ENCODE peak calls at places on chromosomes 16 and 17, in eight cellular contexts. Z, E, Y, O, A, M, S and R are unnamed samples.

GRCh38 chr17:27630607-27631408 is at the start of gene LGALS9:
- DNase-seq in M (no peak), Z (peak; percentile 24), O (no peak), Y (no peak), S (no peak), A (no peak), E (peak; percentile 81), R (no peak)

GRCh38 chr17:4576729-4577322 is 7.5 kb upstream of the SMTNL2 start:
- DNase-seq in A (no peak), E (no peak), S (peak; percentile 86), Z (no peak), Y (no peak), O (no peak), M (peak; percentile 78), R (no peak)

GRCh38 chr16:995087-995486 is 13.5 kb downstream of the SOX8 start:
- DNase-seq in A (no peak), M (no peak), Z (no peak), Y (no peak), O (no peak), S (peak; percentile 34), E (no peak), R (no peak)

GRCh38 chr16:76488065-76488417 is 210.8 kb downstream of the CNTNAP4 start:
- DNase-seq in E (no peak), S (no peak), Z (no peak), M (no peak), Y (no peak), O (no peak), A (no peak), R (no peak)

GRCh38 chr16:10625595-10626357 is 45.4 kb upstream of the EMP2 start:
- DNase-seq in E (peak; percentile 41), M (no peak), O (no peak), Z (no peak), S (no peak), A (no peak), Y (no peak), R (no peak)

GRCh38 chr16:88430185-88430523 is 22.9 kb upstream of the ZFPM1 start:
- DNase-seq in M (no peak), Z (no peak), S (no peak), O (peak; percentile 39), A (no peak), E (no peak), Y (no peak), R (no peak)

GRCh38 chr17:43578699-43579569 is 32.8 kb upstream of the ETV4 start:
- DNase-seq in O (peak; percentile 63), E (peak; percentile 91), Z (peak; percentile 15), M (peak; percentile 63), Y (no peak), S (no peak), A (no peak), R (no peak)

GRCh38 chr16:27729516-27730304 is 179.8 kb downstream of the KATNIP start:
- DNase-seq in Y (no peak), E (no peak), Z (no peak), S (no peak), M (no peak), A (peak; percentile 71), O (no peak), R (no peak)

GRCh38 chr17:4884489-4884888 is 14.8 kb upstream of the C17orf107 start:
- DNase-seq in M (no peak), A (no peak), Z (no peak), E (no peak), O (no peak), Y (no peak), S (no peak), R (no peak)

GRCh38 chr17:1197781-1198490 is 18.2 kb upstream of the ABR start:
- DNase-seq in M (no peak), Y (peak; percentile 80), O (peak; percentile 58), Z (peak; percentile 30), A (peak; percentile 92), E (peak; percentile 98), S (no peak), R (no peak)

GRCh38 chr17:77594416-77595209 is 363.9 kb upstream of the TNRC6C start:
- DNase-seq in M (no peak), S (no peak), A (no peak), Z (no peak), Y (no peak), E (peak; percentile 10), O (no peak), R (peak; percentile 77)

GRCh38 chr17:43864161-43864706 is 17.3 kb downstream of the CD300LG start:
- DNase-seq in A (no peak), O (no peak), M (no peak), S (no peak), E (no peak), Y (no peak), Z (no peak), R (no peak)

GRCh38 chr17:1179635-1180433 is at the start of gene ABR:
- DNase-seq in A (peak; percentile 73), M (peak; percentile 67), E (peak; percentile 59), O (peak; percentile 55), Z (peak; percentile 57), S (peak; percentile 79), Y (peak; percentile 81), R (peak; percentile 71)

GRCh38 chr17:83189673-83190385 is 110.4 kb downstream of the METRNL start:
- DNase-seq in Z (no peak), O (no peak), M (no peak), E (no peak), A (peak; percentile 83), Y (peak; percentile 73), S (no peak), R (no peak)

GRCh38 chr17:67942810-67943209 is 53.5 kb downstream of the C17orf58 start:
- DNase-seq in Y (no peak), A (no peak), O (no peak), M (no peak), E (no peak), S (peak; percentile 7), Z (no peak), R (no peak)

GRCh38 chr17:8927395-8927794 is 38.1 kb downstream of the PIK3R5 start:
- DNase-seq in E (no peak), O (no peak), Z (no peak), M (no peak), A (no peak), Y (no peak), S (no peak), R (no peak)

GRCh38 chr16:88782454-88783390 is 2.3 kb downstream of the PIEZO1 start:
- DNase-seq in Y (no peak), Z (peak; percentile 55), A (peak; percentile 45), O (no peak), S (no peak), M (peak; percentile 12), E (peak; percentile 53), R (no peak)

GRCh38 chr17:29039764-29040598 is 3.0 kb upstream of the PIPOX start:
- DNase-seq in Y (no peak), S (no peak), E (no peak), O (no peak), A (no peak), M (no peak), Z (no peak), R (no peak)

GRCh38 chr17:42118545-42118944 is 2.6 kb downstream of the KAT2A start:
- DNase-seq in O (no peak), S (no peak), Y (no peak), M (peak; percentile 48), E (peak; percentile 65), Z (peak; percentile 30), A (no peak), R (no peak)

GRCh38 chr16:19718624-19718965 is 524 bp downstream of the IQCK start:
- DNase-seq in M (no peak), E (no peak), O (no peak), Y (no peak), S (no peak), Z (no peak), A (no peak), R (no peak)

GRCh38 chr16:1052791-1053521 is 19.6 kb upstream of the SSTR5 start:
- DNase-seq in E (no peak), Z (no peak), Y (no peak), O (no peak), A (no peak), S (no peak), M (no peak), R (no peak)

GRCh38 chr17:4933646-4934045 is 1.6 kb downstream of the GP1BA start:
- DNase-seq in Z (no peak), M (no peak), O (no peak), S (no peak), A (no peak), Y (no peak), E (no peak), R (no peak)

GRCh38 chr16:50611332-50611934 is 63.2 kb downstream of the NKD1 start:
- DNase-seq in Z (no peak), E (no peak), M (no peak), S (no peak), A (no peak), O (no peak), Y (no peak), R (no peak)

GRCh38 chr16:57938936-57939871 is 31.7 kb downstream of the CNGB1 start:
- DNase-seq in Z (no peak), O (no peak), Y (peak; percentile 23), M (no peak), E (no peak), A (peak; percentile 83), S (no peak), R (no peak)
- TF ChIP-seq CTCF in Z (no peak), O (no peak), Y (no peak), M (no peak), E (peak; percentile 23), A (peak; percentile 15), S (peak; percentile 36), R (peak; percentile 5)

GRCh38 chr17:75088465-75088895 is 726 bp downstream of the SLC16A5 start:
- DNase-seq in O (no peak), E (no peak), Y (no peak), A (no peak), M (no peak), S (no peak), Z (no peak), R (no peak)
- TF ChIP-seq CTCF in O (no peak), E (no peak), Y (no peak), A (no peak), M (no peak), S (no peak), Z (no peak), R (no peak)

DNA sequence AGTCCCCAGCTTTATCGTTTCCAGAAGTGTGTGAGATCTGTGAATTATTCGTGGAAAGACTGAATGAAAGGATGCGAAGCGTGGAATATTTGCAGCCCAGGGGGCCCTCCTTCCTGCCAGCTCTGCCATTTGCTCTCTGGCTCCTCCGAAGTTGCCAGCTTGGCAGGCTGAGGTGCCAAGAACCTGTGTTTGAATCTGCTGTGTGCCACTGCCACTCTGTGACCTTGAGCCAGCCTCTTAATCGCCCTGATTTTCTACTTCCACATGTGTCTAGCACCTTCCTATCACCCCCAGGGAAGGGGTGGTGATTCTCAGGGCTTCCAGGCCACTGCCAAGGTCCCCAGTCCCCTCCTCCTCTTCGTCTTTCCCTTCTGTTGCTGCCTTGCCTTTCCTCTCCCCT is 10.8 kb downstream of the TBKBP1 start:
- DNase-seq in Z (no peak), Y (no peak), A (peak; percentile 5), M (no peak), E (no peak), O (no peak), S (no peak), R (no peak)
- TF ChIP-seq CTCF in Z (no peak), Y (no peak), A (no peak), M (no peak), E (no peak), O (no peak), S (no peak), R (no peak)

GRCh38 chr17:48134912-48135480 is 27.4 kb downstream of the SNX11 start:
- DNase-seq in O (no peak), Y (no peak), M (no peak), E (no peak), S (no peak), A (no peak), Z (no peak), R (no peak)
- TF ChIP-seq CTCF in O (no peak), Y (no peak), M (no peak), E (peak; percentile 36), S (peak; percentile 22), A (no peak), Z (no peak), R (peak; percentile 32)

GRCh38 chr17:33292184-33292980 is 713 bp downstream of the ASIC2 start:
- DNase-seq in M (peak; percentile 59), A (no peak), Y (no peak), S (peak; percentile 48), Z (no peak), O (no peak), E (no peak), R (no peak)
- TF ChIP-seq CTCF in M (peak; percentile 52), A (peak; percentile 25), Y (no peak), S (no peak), Z (no peak), O (no peak), E (peak; percentile 6), R (no peak)